ENCODE peak calls at places on chromosomes 11 and 22, in five cellular contexts. K, O, M, D and G are unnamed samples.

GRCh38 chr22:17218341-17218740 is 894 bp downstream of the ADA2 start:
- DNase-seq in M (no peak), O (no peak), K (no peak), D (no peak), G (no peak)

GRCh38 chr11:80462211-80462610 is 1021.4 kb upstream of the TENM4 start:
- DNase-seq in D (peak), O (no peak), M (no peak), K (no peak), G (no peak)

GRCh38 chr11:64650923-64651523 is 60.0 kb downstream of the SLC22A12 start:
- DNase-seq in O (peak), K (no peak), M (no peak), D (peak), G (peak)

GRCh38 chr22:22684605-22685561 is 40.5 kb downstream of the GGTLC2 start:
- DNase-seq in K (peak), D (no peak), M (no peak), O (peak), G (peak)

GRCh38 chr11:114482114-114482513 is 42.8 kb downstream of the REXO2 start:
- DNase-seq in O (peak), K (no peak), D (no peak), M (no peak), G (no peak)

GRCh38 chr11:27427183-27427980 is 45.2 kb downstream of the LGR4 start:
- DNase-seq in M (no peak), K (no peak), D (peak), O (no peak), G (no peak)

GRCh38 chr22:46061431-46062231 is 84.7 kb upstream of the WNT7B start:
- DNase-seq in K (peak), O (no peak), D (no peak), M (no peak), G (no peak)

GRCh38 chr22:36252754-36253522 is at the start of gene APOL1:
- DNase-seq in O (peak), K (no peak), M (peak), D (peak), G (peak)

GRCh38 chr11:30608534-30608933 is 22.4 kb upstream of the MPPED2 start:
- DNase-seq in M (no peak), K (no peak), O (no peak), D (no peak), G (no peak)

GRCh38 chr11:16876840-16877239 is 137.4 kb downstream of the PLEKHA7 start:
- DNase-seq in K (no peak), D (no peak), M (no peak), O (no peak), G (no peak)

GRCh38 chr11:107496011-107496410 is 38.4 kb upstream of the CWF19L2 start:
- DNase-seq in M (no peak), D (peak), O (no peak), K (no peak), G (no peak)

GRCh38 chr11:29962243-29962642 is 54.6 kb downstream of the KCNA4 start:
- DNase-seq in K (no peak), D (peak), O (peak), M (no peak), G (no peak)

GRCh38 chr11:46697303-46697702 is 3.1 kb downstream of the ARHGAP1 start:
- DNase-seq in O (no peak), D (no peak), K (peak), M (no peak), G (no peak)

GRCh38 chr11:10844364-10844763 is 13.5 kb downstream of the ZBED5 start:
- DNase-seq in M (no peak), D (no peak), K (no peak), O (no peak), G (no peak)

GRCh38 chr11:65498727-65498976 is 193 bp upstream of the MALAT1 start:
- DNase-seq in O (no peak), M (no peak), K (no peak), D (no peak), G (no peak)

GRCh38 chr22:43777204-43777671 is 34.9 kb downstream of the EFCAB6 start:
- DNase-seq in K (peak), O (no peak), D (peak), M (no peak), G (no peak)

GRCh38 chr11:15801126-15801525 is 555.2 kb downstream of the SOX6 start:
- DNase-seq in O (no peak), K (no peak), M (no peak), D (no peak), G (no peak)

GRCh38 chr11:122784325-122785155 is 53.8 kb upstream of the CRTAM start:
- DNase-seq in O (no peak), K (no peak), M (no peak), D (peak), G (no peak)

GRCh38 chr22:21761086-21761485 is 25.5 kb upstream of the YPEL1 start:
- DNase-seq in K (no peak), M (no peak), D (no peak), O (no peak), G (no peak)

GRCh38 chr11:86592659-86593451 is 79.6 kb downstream of the ME3 start:
- DNase-seq in D (peak), M (peak), K (no peak), O (peak), G (peak)

GRCh38 chr11:14722507-14722906 is 78.9 kb downstream of the PDE3B start:
- DNase-seq in K (no peak), M (no peak), O (no peak), D (no peak), G (no peak)

GRCh38 chr22:44723801-44724200 is 21.8 kb downstream of the PRR5 start:
- DNase-seq in K (no peak), M (no peak), D (peak), O (peak), G (no peak)

GRCh38 chr11:57425565-57426438 is 1.1 kb downstream of the SLC43A3 start:
- DNase-seq in O (no peak), K (no peak), D (peak), M (peak), G (no peak)

GRCh38 chr22:46175631-46176030 is 25.3 kb downstream of the PPARA start:
- DNase-seq in O (no peak), M (no peak), K (no peak), D (peak), G (no peak)

GRCh38 chr11:57499413-57499982 is 16.0 kb downstream of the SLC43A1 start:
- DNase-seq in O (no peak), D (peak), M (peak), K (peak), G (peak)

GRCh38 chr22:46801331-46801811 is 38.9 kb downstream of the TBC1D22A start:
- DNase-seq in O (no peak), D (no peak), K (no peak), M (no peak), G (no peak)

GRCh38 chr11:110979696-110980095 is 265.8 kb upstream of the POU2AF2 start:
- DNase-seq in K (no peak), D (peak), M (no peak), O (no peak), G (no peak)

GRCh38 chr22:25187469-25187868 is 12.2 kb upstream of the CRYBB3 start:
- DNase-seq in O (no peak), M (no peak), D (no peak), K (no peak), G (no peak)

GRCh38 chr11:68289456-68289855 is 17.7 kb upstream of the C11orf24 start:
- DNase-seq in K (no peak), M (no peak), D (no peak), O (no peak), G (no peak)

GRCh38 chr11:12792590-12792989 is 118.4 kb downstream of the TEAD1 start:
- DNase-seq in M (no peak), D (peak), K (no peak), O (no peak), G (no peak)

GRCh38 chr11:78595431-78596130 is 20.9 kb upstream of the NARS2 start:
- DNase-seq in D (no peak), M (no peak), O (no peak), K (no peak), G (no peak)

GRCh38 chr11:60954421-60954820 is 2.4 kb upstream of the SLC15A3 start:
- DNase-seq in M (no peak), D (no peak), O (no peak), K (no peak), G (peak)

GRCh38 chr11:69356703-69357457 is 62.9 kb downstream of the MYEOV start:
- DNase-seq in K (no peak), M (no peak), O (no peak), D (no peak), G (peak)

GRCh38 chr11:10400856-10401255 is 54.2 kb upstream of the AMPD3 start:
- DNase-seq in K (no peak), M (no peak), D (no peak), O (no peak), G (no peak)

GRCh38 chr22:41380993-41381328 is 781 bp upstream of the TEF start:
- DNase-seq in K (no peak), O (no peak), D (peak), M (peak), G (no peak)

GRCh38 chr11:35781342-35782171 is 119.0 kb downstream of the TRIM44 start:
- DNase-seq in D (peak), K (no peak), M (no peak), O (no peak), G (no peak)

GRCh38 chr11:17713851-17714250 is 5.5 kb upstream of the MYOD1 start:
- DNase-seq in D (no peak), M (no peak), O (no peak), K (no peak), G (no peak)

GRCh38 chr11:47130541-47130940 is 46.1 kb downstream of the ARFGAP2 start:
- DNase-seq in M (no peak), D (no peak), K (no peak), O (no peak), G (no peak)

GRCh38 chr11:46295312-46295995 is 18.0 kb downstream of the CREB3L1 start:
- DNase-seq in K (peak), D (peak), M (peak), O (peak), G (peak)

GRCh38 chr11:2269601-2270321 is 627 bp downstream of the ASCL2 start:
- DNase-seq in M (peak), K (no peak), O (no peak), D (peak), G (peak)
- TF ChIP-seq CTCF in M (peak), K (no peak), O (no peak), D (peak), G (no peak)

DNA sequence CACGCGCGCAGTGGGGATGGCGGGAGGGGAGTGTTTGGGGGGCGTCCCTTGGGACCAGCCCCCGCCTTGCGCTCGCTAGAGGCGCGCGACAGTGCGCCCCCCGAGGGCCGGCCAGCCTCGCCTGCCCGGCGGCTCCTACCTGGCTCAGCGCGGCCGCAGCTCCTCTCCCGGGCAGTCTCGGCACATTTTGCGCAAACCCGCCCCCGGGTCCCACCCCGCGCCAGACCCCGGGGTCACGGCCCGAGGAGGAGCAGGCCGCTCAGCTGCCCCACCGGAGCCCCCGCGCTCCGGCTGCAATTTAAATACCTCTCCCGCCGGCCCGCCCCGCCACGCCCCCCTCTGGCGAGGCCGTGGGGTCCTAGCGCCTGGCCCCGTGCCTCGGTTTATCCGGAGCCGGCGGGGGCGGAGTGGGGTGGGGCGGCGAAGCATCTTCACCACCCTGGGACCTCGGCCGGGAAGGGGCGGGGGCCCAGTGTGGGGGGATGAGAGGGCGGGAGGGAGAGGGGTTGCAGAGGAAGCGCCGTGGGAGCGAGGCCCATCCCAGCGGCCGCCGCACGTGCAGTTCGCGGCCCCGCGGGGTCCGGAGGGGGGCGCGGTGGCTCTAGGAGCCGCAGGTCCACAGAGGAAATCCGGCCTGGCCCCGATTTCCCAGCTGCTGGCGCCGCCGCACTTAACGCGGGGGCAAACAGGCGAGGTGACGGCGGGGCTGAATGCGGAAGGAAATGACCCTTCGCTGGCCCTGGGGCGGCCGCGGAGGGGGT is at the start of gene LRRC32:
- DNase-seq in M (peak), K (no peak), D (no peak), O (peak), G (peak)
- TF ChIP-seq CTCF in M (peak), K (no peak), D (no peak), O (peak), G (no peak)

GRCh38 chr11:131248588-131248987 is 121.8 kb upstream of the NTM start:
- DNase-seq in K (no peak), D (no peak), M (no peak), O (no peak), G (no peak)

GRCh38 chr11:131246156-131246555 is 124.3 kb upstream of the NTM start:
- DNase-seq in O (no peak), M (no peak), K (no peak), D (no peak), G (no peak)

GRCh38 chr11:131242616-131243015 is 127.8 kb upstream of the NTM start:
- DNase-seq in O (no peak), D (no peak), K (no peak), M (no peak), G (no peak)

GRCh38 chr11:131246589-131247164 is 123.7 kb upstream of the NTM start:
- DNase-seq in O (peak), K (peak), M (peak), D (peak), G (no peak)
- TF ChIP-seq CTCF in O (peak), K (peak), M (peak), D (peak), G (peak)

GRCh38 chr11:62241095-62241494 is 944 bp upstream of the SCGB1D2 start:
- DNase-seq in M (no peak), K (no peak), O (no peak), D (no peak), G (no peak)

GRCh38 chr11:62242021-62242420 is at the start of gene SCGB1D2:
- DNase-seq in M (peak), O (no peak), D (peak), K (peak), G (no peak)

GRCh38 chr11:62245271-62245753 is 3.3 kb downstream of the SCGB1D2 start:
- DNase-seq in K (no peak), D (peak), M (no peak), O (peak), G (peak)
- TF ChIP-seq CTCF in K (no peak), D (no peak), M (no peak), O (peak), G (no peak)

DNA sequence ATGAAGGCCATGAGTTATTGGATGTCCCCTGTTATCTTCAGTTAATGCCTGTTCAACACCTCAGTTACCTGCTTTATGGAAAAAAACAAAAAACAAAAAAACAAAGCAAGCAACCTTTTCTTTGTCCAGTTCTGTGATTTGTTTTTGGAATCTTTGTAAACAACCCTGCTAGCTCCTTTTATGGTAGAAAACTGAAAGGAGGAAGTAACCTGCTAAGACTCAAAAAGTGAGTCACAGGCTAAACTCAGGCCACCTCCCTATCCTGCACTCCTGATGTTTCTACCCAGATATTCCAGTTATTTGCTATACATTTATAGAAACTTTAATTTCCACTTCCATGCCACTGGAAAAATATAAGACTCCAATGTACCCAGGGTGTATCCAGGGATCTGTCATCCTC is 20.6 kb upstream of the TLCD5 start:
- DNase-seq in D (peak), O (no peak), M (no peak), K (no peak), G (peak)
- TF ChIP-seq CTCF in D (no peak), O (no peak), M (no peak), K (no peak), G (no peak)

DNA sequence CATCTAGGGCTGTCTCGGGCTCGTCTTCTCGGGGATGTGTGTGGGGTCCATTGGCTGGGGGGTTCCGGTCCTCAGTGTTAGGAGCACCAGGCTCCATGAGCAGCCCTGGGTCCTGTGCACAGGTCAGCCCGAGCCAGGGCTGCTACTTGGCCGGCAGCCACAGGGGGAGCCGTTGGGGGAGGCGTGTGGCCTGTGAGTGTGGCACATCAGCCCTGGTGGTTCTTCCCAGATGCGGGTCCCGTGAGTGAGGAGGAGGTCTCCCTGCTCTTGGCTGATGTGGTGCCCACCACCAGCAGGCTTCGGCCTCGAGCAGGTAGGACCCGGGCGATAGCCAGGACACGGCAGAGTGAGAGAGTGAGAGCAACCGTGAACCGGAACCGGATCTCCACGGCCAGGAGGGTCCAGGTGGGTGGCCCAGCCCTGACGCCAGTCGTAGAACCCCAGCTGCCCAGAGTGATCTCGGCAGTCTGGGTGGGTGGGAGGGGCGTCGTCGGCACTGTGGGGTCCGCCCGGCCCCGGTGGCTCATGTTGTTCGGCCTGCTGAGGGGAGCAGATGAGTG is 18.5 kb downstream of the IRF7 start:
- DNase-seq in D (no peak), M (no peak), O (no peak), K (no peak), G (no peak)
- TF ChIP-seq CTCF in D (no peak), M (no peak), O (peak), K (no peak), G (no peak)